ENCODE peak calls at places on chromosome X, in seven cellular contexts. B is right lobe of liver; Y is fibroblast of lung; V is transverse colon; I is CD4-positive, CD25-positive, alpha-beta regulatory T cell; K is CD8-positive, alpha-beta T cell; X is SJSA1. T is an unnamed sample.

GRCh38 chrX:12947545-12948235 is 27.2 kb upstream of the TMSB4X start:
- DNase-seq in B (no peak), Y (no peak), I (no peak), V (no peak), X (no peak), K (no peak), T (no peak)

GRCh38 chrX:130715299-130715698 is 187.7 kb downstream of the ENOX2 start:
- DNase-seq in I (no peak), X (peak), V (no peak), B (no peak), Y (peak), K (no peak), T (no peak)

GRCh38 chrX:70755850-70756249 is 152.7 kb downstream of the TEX11 start:
- DNase-seq in Y (no peak), B (no peak), X (no peak), I (peak), K (peak), V (no peak), T (no peak)

GRCh38 chrX:45622538-45622937 is 421.9 kb upstream of the DIPK2B start:
- DNase-seq in Y (peak), I (no peak), X (no peak), V (no peak), K (no peak), B (no peak), T (no peak)

GRCh38 chrX:70281951-70282350 is at the start of gene RAB41:
- DNase-seq in B (no peak), V (no peak), Y (no peak), K (no peak), X (no peak), I (no peak), T (no peak)

GRCh38 chrX:50903387-50904027 is 7.0 kb upstream of the BMP15 start:
- DNase-seq in V (no peak), I (no peak), X (peak), B (no peak), K (no peak), Y (peak), T (no peak)

GRCh38 chrX:134186362-134187121 is 50.4 kb upstream of the CCDC160 start:
- DNase-seq in I (no peak), V (peak), B (no peak), Y (no peak), K (peak), X (no peak), T (peak)

GRCh38 chrX:13029341-13029740 is 15.1 kb downstream of the FAM9C start:
- DNase-seq in K (no peak), V (peak), I (no peak), B (peak), Y (peak), X (peak), T (peak)

GRCh38 chrX:64206556-64207162 is 1.2 kb upstream of the AMER1 start:
- DNase-seq in V (peak), X (no peak), K (no peak), I (no peak), Y (no peak), B (peak), T (peak)

GRCh38 chrX:38189431-38190128 is 31.1 kb downstream of the SRPX start:
- DNase-seq in K (no peak), B (no peak), Y (no peak), X (no peak), V (no peak), I (no peak), T (no peak)

GRCh38 chrX:42107495-42108139 is 184.3 kb upstream of the CASK start:
- DNase-seq in B (no peak), V (no peak), K (no peak), Y (no peak), I (no peak), X (no peak), T (no peak)

GRCh38 chrX:65127804-65128203 is 151.6 kb upstream of the ZC4H2 start:
- DNase-seq in X (no peak), I (no peak), Y (no peak), K (no peak), B (no peak), V (no peak), T (no peak)

GRCh38 chrX:50913520-50913919 is 3.0 kb downstream of the BMP15 start:
- DNase-seq in X (no peak), B (no peak), K (no peak), I (no peak), V (no peak), Y (no peak), T (no peak)

GRCh38 chrX:47226071-47226470 is 6.7 kb upstream of the USP11 start:
- DNase-seq in Y (no peak), X (no peak), V (no peak), B (peak), K (no peak), I (no peak), T (no peak)

GRCh38 chrX:18992829-18993228 is 8.9 kb upstream of the PHKA2 start:
- DNase-seq in V (no peak), Y (no peak), K (no peak), B (no peak), I (no peak), X (no peak), T (no peak)

GRCh38 chrX:45140812-45141211 is 59.9 kb downstream of the DIPK2B start:
- DNase-seq in V (no peak), X (no peak), Y (no peak), K (no peak), B (no peak), I (no peak), T (no peak)

GRCh38 chrX:43949669-43950068 is 23.5 kb downstream of the NDP start:
- DNase-seq in K (no peak), I (no peak), V (peak), Y (no peak), X (no peak), B (peak), T (no peak)

GRCh38 chrX:47634871-47635575 is 5.3 kb upstream of the CFP start:
- DNase-seq in K (no peak), I (no peak), X (no peak), V (no peak), B (no peak), Y (no peak), T (no peak)

GRCh38 chrX:24465524-24465850 is 401 bp downstream of the PDK3 start:
- DNase-seq in B (peak), K (no peak), Y (no peak), X (no peak), I (peak), V (no peak), T (no peak)

GRCh38 chrX:68999351-68999750 is 165.9 kb downstream of the PJA1 start:
- DNase-seq in K (no peak), V (no peak), I (no peak), B (no peak), Y (peak), X (no peak), T (peak)

GRCh38 chrX:45711231-45711630 is 510.6 kb upstream of the DIPK2B start:
- DNase-seq in I (no peak), Y (peak), B (no peak), X (peak), V (no peak), K (no peak), T (no peak)

GRCh38 chrX:47179221-47179927 is 14.3 kb upstream of the UBA1 start:
- DNase-seq in K (no peak), B (peak), I (no peak), X (no peak), V (no peak), Y (peak), T (no peak)

GRCh38 chrX:34521563-34521962 is 135.5 kb downstream of the TMEM47 start:
- DNase-seq in Y (no peak), I (no peak), B (no peak), K (no peak), X (no peak), V (no peak), T (no peak)

GRCh38 chrX:48569958-48570357 is 4.3 kb upstream of the RBM3 start:
- DNase-seq in Y (peak), K (no peak), X (no peak), V (no peak), B (no peak), I (no peak), T (no peak)

GRCh38 chrX:70500826-70501225 is 56.2 kb downstream of the DLG3 start:
- DNase-seq in V (no peak), X (no peak), I (no peak), Y (no peak), K (no peak), B (no peak), T (no peak)

GRCh38 chrX:107775734-107776511 is at the start of gene TSC22D3:
- DNase-seq in K (peak), X (peak), B (peak), Y (peak), V (peak), I (peak), T (peak)

GRCh38 chrX:107775000-107775733 is 420 bp downstream of the TSC22D3 start:
- DNase-seq in B (no peak), I (no peak), V (peak), Y (no peak), X (no peak), K (no peak), T (no peak)

GRCh38 chrX:107777536-107777832 is at the start of gene NCBP2L:
- DNase-seq in V (no peak), K (no peak), X (no peak), Y (no peak), B (no peak), I (no peak), T (no peak)

GRCh38 chrX:107773906-107774435 is 1.6 kb downstream of the TSC22D3 start:
- DNase-seq in V (no peak), K (no peak), B (no peak), X (no peak), Y (no peak), I (no peak), T (no peak)

DNA sequence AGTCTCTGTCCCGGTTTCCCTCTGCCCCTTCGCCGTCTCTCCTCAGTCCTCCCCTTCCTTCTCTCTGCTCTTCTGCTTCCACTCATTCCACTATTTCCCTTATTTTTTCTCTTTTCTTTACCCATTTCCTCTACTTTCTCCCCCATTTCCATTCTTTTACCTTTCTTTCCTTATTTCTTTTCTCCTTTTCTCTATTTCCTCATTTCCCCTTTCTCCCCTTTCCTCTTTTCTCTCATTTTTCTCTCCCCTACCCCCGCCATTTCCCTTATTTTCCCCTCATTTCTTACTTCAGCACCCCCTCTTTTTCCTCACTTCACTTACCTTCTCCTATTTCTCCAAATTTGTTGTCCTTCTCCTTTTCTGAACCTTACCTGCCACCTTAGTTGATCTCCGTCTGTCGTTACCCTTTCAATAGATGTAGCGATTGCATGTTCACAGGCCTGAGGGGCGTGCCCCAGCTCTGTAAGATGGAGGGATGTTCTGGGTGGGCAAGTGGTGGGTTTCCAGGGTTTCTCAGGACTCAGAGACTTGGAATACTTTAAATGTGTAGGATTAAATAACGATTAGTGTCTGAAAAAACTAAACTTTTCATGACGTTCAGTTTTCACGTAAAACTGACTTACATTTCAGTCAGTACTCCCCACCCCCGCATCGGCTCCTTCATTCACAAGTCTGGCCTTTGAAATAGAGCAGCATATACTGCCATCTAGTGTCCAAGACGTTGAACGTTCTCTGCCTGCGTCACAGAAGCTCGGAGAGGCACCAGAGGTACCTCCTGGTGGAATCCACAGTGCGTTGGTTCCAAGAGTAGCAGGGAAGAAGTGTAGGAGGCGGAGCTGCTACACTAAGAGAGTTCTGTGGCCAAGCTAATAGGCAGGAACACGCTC is 641 bp upstream of the NCBP2L start:
- DNase-seq in X (peak), Y (peak), I (peak), K (peak), B (peak), V (peak), T (peak)
- H3K4me3 ChIP-seq in X (peak), Y (peak), I (peak), K (peak), B (peak), V (peak), T (peak)

GRCh38 chrX:131724292-131724691 is 180.4 kb downstream of the OR13H1 start:
- DNase-seq in B (no peak), I (no peak), X (no peak), V (no peak), Y (no peak), K (no peak), T (no peak)

GRCh38 chrX:131728295-131729145 is 184.6 kb downstream of the OR13H1 start:
- DNase-seq in Y (peak), K (no peak), B (peak), I (no peak), X (no peak), V (peak), T (no peak)

GRCh38 chrX:131725001-131725654 is 181.3 kb downstream of the OR13H1 start:
- DNase-seq in B (no peak), X (no peak), Y (no peak), K (no peak), I (no peak), V (no peak), T (no peak)

GRCh38 chrX:131727778-131728177 is 183.9 kb downstream of the OR13H1 start:
- DNase-seq in I (no peak), K (no peak), V (no peak), B (no peak), X (no peak), Y (no peak), T (no peak)

GRCh38 chrX:131729295-131729694 is 185.4 kb downstream of the OR13H1 start:
- DNase-seq in B (peak), V (peak), K (no peak), Y (peak), I (no peak), X (no peak), T (no peak)
- H3K4me3 ChIP-seq in B (peak), V (peak), K (no peak), Y (peak), I (peak), X (no peak), T (no peak)

DNA sequence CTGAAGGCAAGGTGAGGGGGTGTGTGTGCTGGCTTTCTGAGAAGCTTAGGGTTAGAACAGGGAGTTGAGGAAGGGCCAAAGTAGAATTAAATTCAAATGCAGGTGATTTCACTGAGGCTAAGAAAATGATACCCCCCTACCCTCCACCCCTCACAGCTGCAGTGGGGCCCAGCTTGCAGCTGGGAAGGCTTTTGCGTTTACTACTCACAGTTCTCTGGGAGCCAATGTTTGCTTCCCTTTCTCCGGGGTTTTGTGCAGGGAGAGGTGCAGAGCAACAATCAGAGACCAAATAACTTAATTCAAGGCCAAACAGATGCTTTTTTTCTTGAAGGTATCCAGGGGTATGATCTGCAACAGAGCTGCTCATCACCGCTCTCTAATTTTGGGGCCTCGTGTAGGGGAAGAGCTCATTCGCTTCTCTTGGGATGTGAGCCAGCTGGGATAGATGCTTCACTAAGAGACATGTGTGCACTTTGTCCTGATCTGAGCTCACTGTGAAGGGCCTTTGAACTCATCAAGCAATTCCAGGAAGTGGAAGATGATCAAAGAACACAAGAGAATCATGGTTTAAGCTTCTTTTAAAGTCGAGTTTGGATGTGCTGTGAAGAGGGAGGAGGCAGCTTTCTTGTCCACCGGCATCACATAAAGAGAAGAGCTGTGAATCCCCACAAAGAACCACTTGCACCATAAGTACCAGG is 122.7 kb upstream of the C1GALT1C1 start:
- DNase-seq in K (no peak), I (no peak), Y (no peak), V (no peak), X (no peak), B (no peak), T (no peak)
- H3K4me3 ChIP-seq in K (no peak), I (no peak), Y (no peak), V (no peak), X (no peak), B (no peak), T (no peak)

GRCh38 chrX:153474718-153475117 is 4.3 kb upstream of the HAUS7 start:
- DNase-seq in V (peak), K (peak), Y (peak), X (no peak), I (peak), B (no peak), T (no peak)
- H3K4me3 ChIP-seq in V (peak), K (no peak), Y (no peak), X (no peak), I (no peak), B (no peak), T (no peak)

GRCh38 chrX:40168183-40169015 is 70.6 kb upstream of the BCOR start:
- DNase-seq in X (no peak), K (no peak), I (no peak), Y (no peak), V (no peak), B (no peak), T (no peak)

GRCh38 chrX:40165206-40165605 is 67.4 kb upstream of the BCOR start:
- DNase-seq in V (no peak), B (no peak), K (no peak), Y (no peak), X (no peak), I (no peak), T (no peak)

GRCh38 chrX:40167240-40168182 is 69.8 kb upstream of the BCOR start:
- DNase-seq in B (peak), Y (no peak), K (no peak), X (no peak), V (peak), I (no peak), T (no peak)

GRCh38 chrX:40165861-40166260 is 68.1 kb upstream of the BCOR start:
- DNase-seq in V (no peak), K (no peak), Y (no peak), X (no peak), B (no peak), I (no peak), T (no peak)

GRCh38 chrX:40166582-40166981 is 68.8 kb upstream of the BCOR start:
- DNase-seq in V (no peak), Y (no peak), B (no peak), K (no peak), I (no peak), X (peak), T (no peak)
- H3K4me3 ChIP-seq in V (no peak), Y (no peak), B (no peak), K (peak), I (peak), X (no peak), T (no peak)

GRCh38 chrX:137428777-137429564 is 137.0 kb upstream of the ZIC3 start:
- DNase-seq in B (no peak), Y (no peak), V (no peak), X (no peak), I (no peak), K (no peak), T (no peak)
- H3K4me3 ChIP-seq in B (peak), Y (no peak), V (no peak), X (no peak), I (no peak), K (peak), T (no peak)

DNA sequence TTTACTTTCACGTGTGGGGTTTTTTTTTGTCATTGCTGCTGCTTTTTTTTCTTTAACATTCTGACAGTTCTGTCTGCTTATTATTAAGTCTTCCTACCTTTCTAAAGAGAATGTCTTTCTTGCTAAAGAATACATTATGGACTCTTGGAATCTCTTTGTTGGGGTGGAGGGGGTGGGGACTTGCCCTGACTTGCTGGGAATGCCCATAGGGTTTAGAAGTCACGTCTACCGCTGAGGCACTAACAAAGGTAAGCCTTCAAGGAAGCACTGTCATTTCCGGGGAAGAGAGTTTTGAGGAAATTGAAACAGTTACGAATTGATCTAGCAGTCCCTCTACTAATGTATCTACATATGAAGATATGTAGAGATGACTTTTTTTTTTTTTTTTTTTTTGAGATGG is 19.4 kb downstream of the CD99 start:
- DNase-seq in B (no peak), V (no peak), Y (peak), I (no peak), X (no peak), K (no peak), T (peak)
- H3K4me3 ChIP-seq in B (no peak), V (no peak), Y (no peak), I (peak), X (no peak), K (peak), T (peak)